ENCODE peak calls at places on chromosome 2, in seven cellular contexts. H is RWPE1; E is cardiac muscle cell; D is heart right ventricle; V is CD8-positive, alpha-beta memory T cell; S is A673; W is CD4-positive, CD25-positive, alpha-beta regulatory T cell. M is an unnamed sample.
A peak's percentile ranks its signal among the peaks of the same experiment; 100 is the strongest.

GRCh38 chr2:239225921-239226561 is 174.8 kb downstream of the HDAC4 start:
- DNase-seq in S (peak; percentile 43), E (no peak), H (no peak), V (no peak), W (no peak), D (no peak), M (no peak)

GRCh38 chr2:149490296-149490695 is 97.3 kb downstream of the MMADHC start:
- DNase-seq in S (peak; percentile 23), D (no peak), E (no peak), H (no peak), V (no peak), W (no peak), M (no peak)

GRCh38 chr2:182666674-182667320 is 49.3 kb upstream of the DNAJC10 start:
- DNase-seq in S (no peak), V (no peak), H (no peak), D (no peak), E (peak; percentile 32), W (peak; percentile 53), M (no peak)

GRCh38 chr2:183490930-183491329 is 366.7 kb downstream of the NUP35 start:
- DNase-seq in D (no peak), E (peak; percentile 30), S (peak; percentile 11), W (no peak), V (no peak), H (no peak), M (no peak)

GRCh38 chr2:230751062-230751461 is 38.4 kb downstream of the CAB39 start:
- DNase-seq in E (no peak), W (peak; percentile 26), V (no peak), H (peak; percentile 53), S (peak; percentile 26), D (no peak), M (no peak)

GRCh38 chr2:76953733-76954347 is 568.3 kb downstream of the LRRTM4 start:
- DNase-seq in H (peak; percentile 14), D (peak; percentile 10), W (peak; percentile 1), E (peak; percentile 84), V (no peak), S (peak; percentile 85), M (no peak)

GRCh38 chr2:11495844-11496271 is 29.9 kb upstream of the E2F6 start:
- DNase-seq in D (no peak), H (no peak), V (no peak), E (peak; percentile 34), W (no peak), S (no peak), M (no peak)

GRCh38 chr2:137947714-137948336 is 16.4 kb upstream of the HNMT start:
- DNase-seq in S (peak; percentile 65), H (peak; percentile 59), D (peak; percentile 69), E (peak; percentile 72), W (peak; percentile 24), V (peak; percentile 44), M (peak; percentile 66)

GRCh38 chr2:207135340-207135739 is 30.4 kb downstream of the KLF7 start:
- DNase-seq in W (no peak), H (peak; percentile 54), E (no peak), D (no peak), V (no peak), S (no peak), M (no peak)

GRCh38 chr2:170425291-170425751 is 247.4 kb downstream of the MYO3B start:
- DNase-seq in H (peak; percentile 13), E (no peak), V (no peak), D (no peak), W (no peak), S (peak; percentile 32), M (no peak)

GRCh38 chr2:1826188-1826905 is 82.0 kb upstream of the PXDN start:
- DNase-seq in S (no peak), V (no peak), H (no peak), E (no peak), D (no peak), W (no peak), M (no peak)

GRCh38 chr2:86522711-86523110 is 40.5 kb downstream of the CHMP3 start:
- DNase-seq in E (no peak), W (no peak), H (no peak), S (no peak), D (no peak), V (no peak), M (no peak)

GRCh38 chr2:11563784-11564666 is 30.2 kb downstream of the GREB1 start:
- DNase-seq in V (no peak), S (no peak), D (no peak), H (no peak), W (no peak), E (no peak), M (no peak)

GRCh38 chr2:64651590-64651989 is 2.1 kb downstream of the SERTAD2 start:
- DNase-seq in S (no peak), W (no peak), E (no peak), V (no peak), D (no peak), H (no peak), M (no peak)

GRCh38 chr2:51079945-51080344 is 48.0 kb upstream of the NRXN1 start:
- DNase-seq in S (no peak), E (no peak), D (no peak), H (no peak), V (no peak), W (no peak), M (no peak)

GRCh38 chr2:168545439-168546082 is 89.5 kb downstream of the CERS6 start:
- DNase-seq in D (peak; percentile 40), H (peak; percentile 92), V (no peak), E (peak; percentile 22), S (no peak), W (no peak), M (no peak)

GRCh38 chr2:108587621-108588020 is 53.4 kb downstream of the LIMS1 start:
- DNase-seq in V (no peak), E (no peak), W (no peak), S (no peak), H (peak; percentile 56), D (peak; percentile 69), M (no peak)

GRCh38 chr2:6639870-6640639 is 225.7 kb downstream of the CMPK2 start:
- DNase-seq in S (peak; percentile 84), E (peak; percentile 13), D (no peak), W (no peak), H (no peak), V (no peak), M (no peak)

GRCh38 chr2:191983591-191983990 is 136.7 kb upstream of the CAVIN2 start:
- DNase-seq in S (peak; percentile 22), W (no peak), H (no peak), D (no peak), E (no peak), V (no peak), M (no peak)

GRCh38 chr2:24209389-24210105 is 34.7 kb downstream of the FAM228A start:
- DNase-seq in S (no peak), E (no peak), W (no peak), D (no peak), H (no peak), V (no peak), M (no peak)

GRCh38 chr2:237449193-237449797 is 35.3 kb upstream of the COL6A3 start:
- DNase-seq in W (no peak), D (peak; percentile 63), E (peak; percentile 22), H (no peak), S (no peak), V (no peak), M (no peak)
- H3K27ac ChIP-seq in W (no peak overlapping the region), D (peak overlapping the region; percentile 70), E (no peak overlapping the region), H (no peak overlapping the region), S (no peak overlapping the region), V (no peak overlapping the region), M (peak overlapping the region; percentile 64)

DNA sequence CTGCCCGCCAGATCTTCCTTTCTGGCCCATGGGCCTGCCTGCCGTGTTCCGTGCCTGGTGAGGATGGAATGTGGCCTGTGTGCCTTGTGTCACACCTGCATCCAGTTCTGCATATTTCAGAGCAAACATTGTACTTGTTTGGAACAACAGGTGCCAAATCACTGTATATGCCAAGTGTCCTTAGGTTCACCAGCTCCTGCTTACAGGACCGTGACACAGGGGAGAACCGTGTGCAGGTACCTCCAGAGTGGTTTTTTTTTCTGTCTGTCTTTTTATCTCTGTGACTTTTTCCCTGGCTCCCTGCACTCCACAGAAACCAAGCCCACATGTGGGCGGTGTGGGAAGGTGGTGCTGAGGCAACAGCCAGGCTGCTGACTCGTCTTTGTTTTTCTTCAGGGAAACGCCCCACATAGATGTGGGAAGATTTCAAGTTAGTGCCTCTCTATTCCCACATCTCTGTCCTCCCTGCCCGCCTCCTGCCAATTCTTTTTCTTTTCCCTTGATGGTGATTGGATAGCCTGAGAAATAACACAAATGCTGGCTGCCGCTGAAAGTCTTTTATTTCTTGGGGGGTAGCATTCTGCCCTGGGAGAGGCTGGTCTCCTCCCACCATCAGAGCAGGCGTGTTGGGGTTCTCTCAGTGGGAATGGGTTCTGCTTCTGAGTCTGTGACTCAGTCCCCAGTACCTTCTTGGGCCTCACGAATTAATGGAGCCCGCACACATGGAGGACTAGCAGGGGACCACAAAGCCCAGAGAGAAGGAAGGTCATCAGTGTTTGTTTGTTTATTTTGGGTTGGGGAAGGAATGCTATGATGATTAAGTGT is 21.3 kb downstream of the GRHL1 start:
- DNase-seq in V (no peak), E (no peak), S (no peak), D (no peak), H (peak; percentile 39), W (no peak), M (peak; percentile 67)
- H3K27ac ChIP-seq in V (no peak overlapping the region), E (no peak overlapping the region), S (no peak overlapping the region), D (no peak overlapping the region), H (no peak overlapping the region), W (no peak overlapping the region), M (peak overlapping the region; percentile 86)

DNA sequence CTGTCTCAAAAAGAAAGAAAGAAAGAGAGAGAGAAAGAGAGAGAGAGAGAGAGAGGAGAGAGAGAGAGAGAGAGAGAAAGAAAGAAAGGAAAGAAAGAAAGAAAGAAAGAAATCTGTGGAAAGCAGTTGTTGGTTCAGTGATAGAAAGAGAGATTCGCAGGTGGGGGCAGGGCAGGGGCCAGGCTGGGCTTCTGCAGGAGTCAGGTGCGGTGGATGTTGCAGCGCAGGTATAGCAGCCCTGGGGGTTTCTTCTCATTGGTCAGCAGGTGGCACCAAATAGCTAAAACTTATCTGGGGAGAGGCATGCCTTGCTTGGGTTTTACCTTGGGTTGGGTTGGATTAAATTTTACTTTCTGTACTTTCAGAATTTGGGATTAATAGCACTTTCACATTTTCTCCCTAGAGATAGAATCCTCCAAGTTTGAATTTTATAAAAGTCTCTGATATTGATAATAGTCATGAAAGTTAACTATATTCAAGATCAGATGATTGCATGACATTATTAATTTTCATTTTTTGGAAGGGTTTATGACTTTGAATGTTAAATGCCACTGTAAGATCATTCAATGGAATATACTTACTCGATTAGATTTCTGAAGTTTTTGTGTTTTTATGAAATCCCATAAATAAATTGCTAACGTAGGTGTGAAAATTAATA is 66.6 kb downstream of the SPTBN1 start:
- DNase-seq in H (peak; percentile 75), V (peak; percentile 74), W (peak; percentile 81), E (peak; percentile 69), S (peak; percentile 75), D (peak; percentile 57), M (peak; percentile 59)
- H3K27ac ChIP-seq in H (no peak overlapping the region), V (no peak overlapping the region), W (no peak overlapping the region), E (peak overlapping the region; percentile 41), S (no peak overlapping the region), D (peak overlapping the region; percentile 86), M (no peak overlapping the region)

DNA sequence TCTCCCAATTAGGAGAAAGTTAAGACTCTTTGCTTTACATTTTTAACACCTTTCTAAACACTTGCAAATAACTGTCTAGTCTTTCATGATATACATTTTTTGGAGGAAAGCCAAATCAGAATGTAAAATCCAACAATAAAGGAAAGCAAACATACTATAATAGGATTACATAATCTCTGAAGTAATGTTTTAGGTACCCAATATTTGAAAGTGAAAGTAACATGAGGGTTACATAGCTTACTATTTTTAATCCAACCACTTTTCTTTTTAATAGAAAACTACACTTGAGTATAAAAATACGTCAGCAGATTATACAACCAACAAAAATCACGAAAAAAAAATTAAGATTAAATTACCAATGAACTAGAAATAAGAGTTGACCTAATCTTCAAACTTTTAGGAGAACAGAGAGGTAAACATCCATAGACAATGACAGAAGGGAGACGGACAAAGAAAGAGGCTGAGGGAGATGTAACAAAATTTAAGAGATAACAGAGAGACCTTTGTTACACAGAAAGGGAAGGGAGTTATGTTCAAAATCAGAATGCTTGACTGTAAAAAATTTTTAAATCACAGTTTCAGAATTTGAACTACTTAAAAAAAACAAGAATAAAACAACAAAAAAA is 150.0 kb downstream of the IKZF2 start:
- DNase-seq in S (peak; percentile 19), D (no peak), W (peak; percentile 44), E (no peak), H (no peak), V (no peak), M (no peak)
- H3K27ac ChIP-seq in S (no peak overlapping the region), D (peak overlapping the region; percentile 41), W (peak overlapping the region; percentile 80), E (no peak overlapping the region), H (no peak overlapping the region), V (no peak overlapping the region), M (no peak overlapping the region)

M was measured in breast epithelium.